ENCODE peak calls at places on chromosomes 5 and 9, in nine cellular contexts. E, Y, G, D, J, R, O, U and M are unnamed samples.

GRCh38 chr5:180199390-180199789 is 9.6 kb downstream of the RASGEF1C start:
- DNase-seq in Y (no peak), R (no peak), G (no peak), D (no peak), U (no peak), E (no peak), O (no peak), J (no peak), M (no peak)

GRCh38 chr9:2320126-2320525 is 301.5 kb upstream of the VLDLR start:
- DNase-seq in D (no peak), R (no peak), Y (no peak), O (no peak), U (no peak), G (no peak), J (no peak), E (no peak), M (no peak)

GRCh38 chr5:129917224-129917623 is 13.0 kb downstream of the CHSY3 start:
- DNase-seq in U (no peak), E (no peak), R (no peak), G (no peak), J (no peak), O (no peak), D (no peak), Y (no peak), M (no peak)

GRCh38 chr9:105280730-105281129 is 36.3 kb downstream of the SLC44A1 start:
- DNase-seq in E (no peak), U (no peak), J (no peak), G (no peak), D (no peak), O (no peak), R (no peak), Y (no peak), M (no peak)

GRCh38 chr5:72290356-72291133 is 29.5 kb downstream of the MRPS27 start:
- DNase-seq in U (no peak), J (peak; percentile 34), R (no peak), Y (no peak), E (no peak), D (no peak), O (peak; percentile 30), G (no peak), M (no peak)

GRCh38 chr9:106643211-106643930 is 219.6 kb upstream of the ZNF462 start:
- DNase-seq in G (no peak), D (no peak), O (no peak), J (no peak), E (no peak), U (no peak), R (no peak), Y (no peak), M (no peak)

GRCh38 chr5:6359941-6360683 is 18.2 kb downstream of the MED10 start:
- DNase-seq in E (no peak), Y (no peak), U (no peak), R (no peak), O (no peak), J (no peak), G (no peak), D (no peak), M (no peak)

GRCh38 chr5:106094128-106094726 is 1576.5 kb downstream of the EFNA5 start:
- DNase-seq in O (peak; percentile 86), R (no peak), D (no peak), G (no peak), U (no peak), J (no peak), E (no peak), Y (peak; percentile 29), M (no peak)

GRCh38 chr5:35198096-35198495 is 32.2 kb downstream of the PRLR start:
- DNase-seq in G (no peak), R (peak; percentile 82), J (peak; percentile 26), E (no peak), Y (no peak), D (no peak), U (no peak), O (no peak), M (peak; percentile 54)

GRCh38 chr9:110994771-110995241 is 43.5 kb downstream of the LPAR1 start:
- DNase-seq in G (no peak), D (no peak), U (no peak), Y (no peak), J (peak; percentile 53), E (no peak), R (no peak), O (no peak), M (no peak)

GRCh38 chr9:94805585-94805984 is 79.1 kb downstream of the AOPEP start:
- DNase-seq in R (no peak), J (peak; percentile 66), D (no peak), Y (peak; percentile 64), O (no peak), G (no peak), E (no peak), U (no peak), M (no peak)

GRCh38 chr9:8822667-8823025 is 1023.1 kb upstream of the DMAC1 start:
- DNase-seq in O (no peak), E (no peak), D (no peak), Y (peak; percentile 19), R (no peak), G (no peak), J (no peak), U (no peak), M (no peak)

GRCh38 chr5:77984587-77984986 is 208.4 kb upstream of the TBCA start:
- DNase-seq in U (no peak), G (no peak), O (no peak), J (no peak), R (no peak), Y (no peak), E (no peak), D (no peak), M (peak; percentile 25)

GRCh38 chr5:43193171-43193951 is 1.3 kb downstream of the NIM1K start:
- DNase-seq in R (no peak), G (peak; percentile 36), U (no peak), O (peak; percentile 47), E (peak; percentile 56), J (peak; percentile 68), D (peak; percentile 7), Y (peak; percentile 55), M (no peak)

GRCh38 chr9:116589392-116590354 is 97.4 kb upstream of the TRIM32 start:
- DNase-seq in G (peak; percentile 19), R (no peak), Y (peak; percentile 55), U (no peak), E (peak; percentile 53), J (no peak), D (peak; percentile 41), O (peak; percentile 5), M (peak; percentile 39)

GRCh38 chr5:97162045-97162444 is 19.6 kb upstream of the LIX1 start:
- DNase-seq in J (peak; percentile 80), E (peak; percentile 50), R (no peak), G (peak; percentile 50), O (peak; percentile 46), D (peak; percentile 74), Y (peak; percentile 82), U (peak; percentile 71), M (peak; percentile 78)

GRCh38 chr5:81633471-81633870 is 117.4 kb downstream of the SSBP2 start:
- DNase-seq in E (no peak), U (no peak), R (no peak), O (no peak), Y (no peak), D (no peak), J (no peak), G (no peak), M (no peak)

GRCh38 chr9:134375011-134375390 is 48.7 kb downstream of the RXRA start:
- DNase-seq in Y (no peak), R (no peak), U (peak; percentile 61), G (no peak), D (no peak), O (no peak), E (no peak), J (peak; percentile 32), M (peak; percentile 88)

GRCh38 chr9:119003218-119003617 is 366.0 kb downstream of the BRINP1 start:
- DNase-seq in G (no peak), D (no peak), O (peak; percentile 38), J (peak; percentile 66), R (no peak), E (no peak), Y (no peak), U (no peak), M (no peak)

GRCh38 chr5:170681013-170681433 is 102.5 kb upstream of the GABRP start:
- DNase-seq in R (no peak), O (no peak), E (peak; percentile 67), G (peak; percentile 31), J (peak; percentile 0), D (peak; percentile 82), Y (peak; percentile 68), U (peak; percentile 16), M (peak; percentile 43)

GRCh38 chr5:58258984-58259684 is 200.8 kb downstream of the PLK2 start:
- DNase-seq in R (no peak), E (no peak), Y (no peak), U (no peak), D (no peak), G (no peak), J (no peak), O (no peak), M (no peak)

GRCh38 chr9:10252174-10252573 is 360.6 kb downstream of the PTPRD start:
- DNase-seq in D (no peak), Y (no peak), G (no peak), J (no peak), O (no peak), U (peak; percentile 78), R (no peak), E (no peak), M (no peak)

GRCh38 chr5:9505215-9505614 is 40.7 kb downstream of the SEMA5A start:
- DNase-seq in G (no peak), R (no peak), Y (no peak), O (no peak), J (no peak), D (no peak), E (no peak), U (no peak), M (no peak)

GRCh38 chr9:34276772-34277171 is 52.3 kb downstream of the KIF24 start:
- DNase-seq in E (no peak), J (no peak), R (no peak), U (no peak), D (no peak), Y (no peak), G (no peak), O (no peak), M (no peak)